ENCODE peak calls at places on chromosomes 7 and 10, in eight cellular contexts. D is neural crest cell; M is astrocyte of the spinal cord; H is BJ; P is foreskin keratinocyte; G is PC-9; S is CD4-positive, alpha-beta T cell; W is upper lobe of left lung. Z is an unnamed sample.

GRCh38 chr7:80640841-80641240 is 2.4 kb downstream of the CD36 start:
- DNase-seq in H (no peak), S (no peak), W (no peak), G (peak; percentile 8), D (no peak), P (peak; percentile 52), M (peak; percentile 61), Z (no peak)

GRCh38 chr7:155984609-155985405 is 172.5 kb upstream of the SHH start:
- DNase-seq in D (no peak), H (no peak), M (no peak), S (no peak), P (no peak), W (no peak), G (no peak), Z (no peak)

GRCh38 chr10:53403688-53404087 is 631.1 kb upstream of the MBL2 start:
- DNase-seq in S (no peak), G (peak; percentile 50), H (no peak), M (peak; percentile 15), D (no peak), W (no peak), P (peak; percentile 29), Z (no peak)

GRCh38 chr10:109676703-109677102 is 246.6 kb downstream of the XPNPEP1 start:
- DNase-seq in W (no peak), D (no peak), S (no peak), H (no peak), P (peak; percentile 82), G (no peak), M (peak; percentile 0), Z (no peak)

GRCh38 chr10:6399241-6399701 is 180.8 kb downstream of the PRKCQ start:
- DNase-seq in W (no peak), P (no peak), H (no peak), M (peak; percentile 28), G (peak; percentile 77), D (no peak), S (no peak), Z (no peak)

GRCh38 chr7:16114633-16115032 is 306.7 kb downstream of the CRPPA start:
- DNase-seq in W (no peak), D (no peak), M (peak; percentile 51), G (no peak), H (no peak), P (peak; percentile 26), S (no peak), Z (no peak)

GRCh38 chr7:132435016-132435990 is 141.0 kb downstream of the PLXNA4 start:
- DNase-seq in D (no peak), G (no peak), W (no peak), H (no peak), M (peak; percentile 16), S (no peak), P (no peak), Z (no peak)

GRCh38 chr7:28311670-28312069 is 100.6 kb upstream of the CREB5 start:
- DNase-seq in G (no peak), S (no peak), H (no peak), W (peak; percentile 20), P (no peak), D (no peak), M (no peak), Z (no peak)

GRCh38 chr7:114649689-114650088 is 235.1 kb downstream of the FOXP2 start:
- DNase-seq in M (no peak), D (no peak), P (no peak), W (no peak), H (no peak), S (no peak), G (no peak), Z (no peak)

GRCh38 chr10:118369806-118370205 is 27.7 kb upstream of the FAM204A start:
- DNase-seq in S (no peak), H (no peak), G (peak; percentile 2), W (no peak), M (no peak), P (no peak), D (no peak), Z (no peak)

GRCh38 chr7:36079446-36080025 is 73.5 kb upstream of the EEPD1 start:
- DNase-seq in D (no peak), M (no peak), P (no peak), S (no peak), G (no peak), H (no peak), W (no peak), Z (no peak)

GRCh38 chr10:86688398-86688921 is 20.1 kb downstream of the LDB3 start:
- DNase-seq in G (peak; percentile 38), W (no peak), S (peak; percentile 31), M (peak; percentile 74), D (peak; percentile 57), H (no peak), P (peak; percentile 45), Z (peak; percentile 32)

GRCh38 chr10:87095241-87095945 is 387 bp downstream of the SHLD2 start:
- DNase-seq in G (peak; percentile 82), H (no peak), P (peak; percentile 81), D (peak; percentile 61), M (peak; percentile 86), S (peak; percentile 75), W (peak; percentile 97), Z (peak; percentile 76)

GRCh38 chr7:26553128-26553527 is 261.5 kb downstream of the SNX10 start:
- DNase-seq in P (no peak), H (no peak), W (no peak), S (no peak), M (no peak), G (no peak), D (no peak), Z (no peak)

GRCh38 chr10:71748671-71749191 is 24.6 kb downstream of the VSIR start:
- DNase-seq in P (no peak), S (peak; percentile 81), W (peak; percentile 91), H (no peak), M (no peak), G (no peak), D (no peak), Z (peak; percentile 53)

GRCh38 chr7:157764946-157765537 is 428.2 kb downstream of the DNAJB6 start:
- DNase-seq in P (no peak), G (no peak), S (no peak), W (no peak), M (no peak), H (no peak), D (no peak), Z (no peak)

GRCh38 chr7:25886387-25887240 is 265.4 kb upstream of the NFE2L3 start:
- DNase-seq in W (no peak), H (no peak), M (no peak), D (no peak), P (no peak), G (no peak), S (no peak), Z (no peak)

GRCh38 chr10:88386878-88387773 is 196.0 kb downstream of the RNLS start:
- DNase-seq in P (peak; percentile 57), M (peak; percentile 85), D (peak; percentile 4), G (no peak), W (no peak), H (no peak), S (no peak), Z (no peak)

DNA sequence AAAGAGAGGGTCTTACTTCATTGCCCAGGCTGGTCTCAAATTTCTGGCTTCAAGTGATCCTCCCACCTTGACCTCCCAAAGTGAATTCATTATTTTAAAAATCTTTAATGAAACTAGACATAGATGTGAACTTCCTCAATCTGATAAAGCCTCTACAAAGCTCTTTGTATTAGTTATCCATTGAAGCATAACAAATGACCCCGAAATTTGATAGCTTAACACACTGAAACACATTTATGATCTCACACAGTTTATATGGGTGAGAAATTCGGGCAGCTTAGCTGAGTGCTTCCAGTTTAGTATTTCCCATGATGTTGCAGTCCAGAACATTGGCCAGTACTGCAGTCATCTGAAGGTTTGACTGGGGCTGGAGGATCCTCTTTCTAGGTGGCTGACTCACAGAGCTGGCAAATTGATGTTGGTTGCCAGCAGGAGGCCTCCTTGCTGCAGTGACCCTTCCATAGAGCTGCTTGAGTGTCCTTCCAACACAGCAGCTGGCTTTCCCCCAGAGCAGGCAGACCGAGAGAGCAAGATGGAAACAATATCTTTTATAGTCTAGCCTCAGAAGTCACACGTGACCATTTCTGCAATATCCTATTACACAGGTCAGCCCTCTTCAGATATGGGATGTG is 16.6 kb upstream of the WNT8B start:
- DNase-seq in H (no peak), M (no peak), G (no peak), D (no peak), P (no peak), S (no peak), W (no peak), Z (no peak)
- TF ChIP-seq CTCF in H (no peak), M (no peak), G (no peak), D (no peak), P (peak; percentile 5), S (no peak), W (no peak), Z (no peak)

GRCh38 chr7:70190266-70190665 is 592.0 kb downstream of the AUTS2 start:
- DNase-seq in G (no peak), D (no peak), M (no peak), W (no peak), S (no peak), P (no peak), H (no peak), Z (no peak)

GRCh38 chr7:70189261-70189660 is 591.0 kb downstream of the AUTS2 start:
- DNase-seq in S (no peak), G (no peak), W (no peak), D (no peak), H (no peak), M (no peak), P (peak; percentile 35), Z (no peak)

GRCh38 chr7:70189776-70190175 is 591.5 kb downstream of the AUTS2 start:
- DNase-seq in G (no peak), H (no peak), M (peak; percentile 32), P (no peak), W (no peak), S (no peak), D (no peak), Z (no peak)

GRCh38 chr7:70193514-70193913 is 595.2 kb downstream of the AUTS2 start:
- DNase-seq in G (no peak), H (no peak), D (no peak), S (no peak), P (peak; percentile 48), M (peak; percentile 43), W (no peak), Z (no peak)
- TF ChIP-seq CTCF in G (peak; percentile 36), H (no peak), D (peak; percentile 59), S (no peak), P (peak; percentile 65), M (peak; percentile 30), W (peak; percentile 6), Z (no peak)

GRCh38 chr10:28097633-28098032 is 98.8 kb upstream of the ODAD2 start:
- DNase-seq in M (no peak), H (no peak), S (no peak), P (no peak), D (no peak), G (no peak), W (no peak), Z (no peak)
- TF ChIP-seq CTCF in M (no peak), H (no peak), S (no peak), P (no peak), D (no peak), G (no peak), W (no peak), Z (no peak)

DNA sequence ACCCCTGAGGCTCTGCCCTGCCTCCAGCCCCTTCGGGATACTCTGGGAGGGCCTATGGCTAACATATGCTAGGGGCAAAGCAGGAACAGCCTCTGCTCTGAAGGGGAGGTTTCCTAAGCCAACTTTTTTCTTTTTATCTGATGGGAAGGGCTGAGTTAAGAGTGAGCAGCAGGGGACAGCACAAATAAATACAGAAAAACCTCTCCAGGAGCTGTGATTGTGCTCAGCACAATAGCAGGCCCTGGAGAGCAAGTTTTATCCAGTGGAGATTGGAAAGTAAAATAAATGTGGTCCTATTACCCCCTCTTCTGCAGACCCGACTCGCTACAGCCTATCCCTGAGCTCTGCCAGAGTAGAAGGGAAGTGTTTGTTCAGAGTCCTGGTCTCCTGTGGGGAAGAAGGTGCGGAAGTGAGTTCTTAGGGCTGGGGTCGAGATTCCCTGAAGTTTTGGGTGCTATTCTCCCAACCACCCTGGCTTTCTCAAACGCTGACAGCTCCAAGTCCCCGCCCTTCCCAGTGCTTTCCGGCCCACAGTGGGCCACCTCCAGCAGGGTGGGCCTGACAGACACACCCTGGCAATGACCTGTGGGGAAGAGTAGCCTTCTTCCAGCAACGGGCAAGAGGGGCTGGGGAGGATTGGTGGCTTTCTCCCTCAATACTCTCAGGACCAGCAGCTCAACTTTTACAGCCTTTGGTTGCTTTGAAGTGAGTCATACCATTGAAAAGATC is 23.0 kb upstream of the AFAP1L2 start:
- DNase-seq in S (no peak), G (no peak), D (no peak), W (no peak), H (no peak), P (no peak), M (peak; percentile 58), Z (no peak)
- TF ChIP-seq CTCF in S (no peak), G (no peak), D (no peak), W (no peak), H (no peak), P (peak; percentile 13), M (peak; percentile 9), Z (no peak)